ENCODE peak calls at places on chromosomes 6 and 20, in five cellular contexts. One of them, this sample, is unnamed.

GRCh38 chr6:49551126-49551865 is 828 bp downstream of the C6orf141 start:
- DNase-seq in lower lobe of right lung: no peak
- DNase-seq in colonic mucosa: peak; percentile 43
- DNase-seq in heart left ventricle: no peak
- DNase-seq in heart right ventricle: no peak
- DNase-seq in this sample: peak; percentile 59

GRCh38 chr6:37372116-37372515 is 18.3 kb downstream of the RNF8 start:
- DNase-seq in lower lobe of right lung: no peak
- DNase-seq in colonic mucosa: no peak
- DNase-seq in heart left ventricle: no peak
- DNase-seq in heart right ventricle: no peak
- DNase-seq in this sample: no peak

GRCh38 chr6:36350082-36350481 is 13.4 kb upstream of the BNIP5 start:
- DNase-seq in lower lobe of right lung: no peak
- DNase-seq in colonic mucosa: no peak
- DNase-seq in heart left ventricle: no peak
- DNase-seq in heart right ventricle: no peak
- DNase-seq in this sample: no peak

GRCh38 chr6:125994659-125995488 is 8.5 kb downstream of the TRMT11 start:
- DNase-seq in lower lobe of right lung: no peak
- DNase-seq in colonic mucosa: no peak
- DNase-seq in heart left ventricle: no peak
- DNase-seq in heart right ventricle: no peak
- DNase-seq in this sample: no peak

GRCh38 chr6:47698342-47698787 is at the start of gene ADGRF4:
- DNase-seq in lower lobe of right lung: no peak
- DNase-seq in colonic mucosa: peak; percentile 45
- DNase-seq in heart left ventricle: no peak
- DNase-seq in heart right ventricle: no peak
- DNase-seq in this sample: peak; percentile 21

GRCh38 chr6:3138341-3138740 is 19.0 kb downstream of the TUBB2A start:
- DNase-seq in lower lobe of right lung: no peak
- DNase-seq in colonic mucosa: no peak
- DNase-seq in heart left ventricle: no peak
- DNase-seq in heart right ventricle: no peak
- DNase-seq in this sample: no peak

GRCh38 chr6:2940010-2940850 is 31.1 kb downstream of the SERPINB6 start:
- DNase-seq in lower lobe of right lung: peak; percentile 49
- DNase-seq in colonic mucosa: peak; percentile 21
- DNase-seq in heart left ventricle: no peak
- DNase-seq in heart right ventricle: no peak
- DNase-seq in this sample: no peak

GRCh38 chr6:24960991-24961475 is 25.3 kb upstream of the RIPOR2 start:
- DNase-seq in lower lobe of right lung: no peak
- DNase-seq in colonic mucosa: no peak
- DNase-seq in heart left ventricle: no peak
- DNase-seq in heart right ventricle: no peak
- DNase-seq in this sample: no peak

GRCh38 chr6:148999921-149000589 is 253.2 kb downstream of the UST start:
- DNase-seq in lower lobe of right lung: peak; percentile 57
- DNase-seq in colonic mucosa: peak; percentile 32
- DNase-seq in heart left ventricle: peak; percentile 88
- DNase-seq in heart right ventricle: peak; percentile 61
- DNase-seq in this sample: no peak

GRCh38 chr6:43120101-43120730 is 44.1 kb downstream of the PTK7 start:
- DNase-seq in lower lobe of right lung: no peak
- DNase-seq in colonic mucosa: no peak
- DNase-seq in heart left ventricle: no peak
- DNase-seq in heart right ventricle: no peak
- DNase-seq in this sample: peak; percentile 6
- H3K4me1 ChIP-seq in lower lobe of right lung: peaks cover 57% of the 10 kb centered on the region
- H3K4me1 ChIP-seq in colonic mucosa: no peaks in the 10 kb centered on the region
- H3K4me1 ChIP-seq in heart left ventricle: peaks cover 27% of the 10 kb centered on the region
- H3K4me1 ChIP-seq in heart right ventricle: peaks cover 13% of the 10 kb centered on the region
- H3K4me1 ChIP-seq in this sample: no peaks in the 10 kb centered on the region

GRCh38 chr6:142870787-142871371 is 74.1 kb downstream of the HIVEP2 start:
- DNase-seq in lower lobe of right lung: no peak
- DNase-seq in colonic mucosa: no peak
- DNase-seq in heart left ventricle: no peak
- DNase-seq in heart right ventricle: no peak
- DNase-seq in this sample: no peak

GRCh38 chr6:142867988-142868818 is 76.8 kb downstream of the HIVEP2 start:
- DNase-seq in lower lobe of right lung: no peak
- DNase-seq in colonic mucosa: no peak
- DNase-seq in heart left ventricle: no peak
- DNase-seq in heart right ventricle: no peak
- DNase-seq in this sample: no peak

GRCh38 chr6:142867355-142867801 is 77.6 kb downstream of the HIVEP2 start:
- DNase-seq in lower lobe of right lung: no peak
- DNase-seq in colonic mucosa: no peak
- DNase-seq in heart left ventricle: no peak
- DNase-seq in heart right ventricle: no peak
- DNase-seq in this sample: no peak

GRCh38 chr6:142871910-142872331 is 73.1 kb downstream of the HIVEP2 start:
- DNase-seq in lower lobe of right lung: no peak
- DNase-seq in colonic mucosa: peak; percentile 58
- DNase-seq in heart left ventricle: no peak
- DNase-seq in heart right ventricle: no peak
- DNase-seq in this sample: no peak

DNA sequence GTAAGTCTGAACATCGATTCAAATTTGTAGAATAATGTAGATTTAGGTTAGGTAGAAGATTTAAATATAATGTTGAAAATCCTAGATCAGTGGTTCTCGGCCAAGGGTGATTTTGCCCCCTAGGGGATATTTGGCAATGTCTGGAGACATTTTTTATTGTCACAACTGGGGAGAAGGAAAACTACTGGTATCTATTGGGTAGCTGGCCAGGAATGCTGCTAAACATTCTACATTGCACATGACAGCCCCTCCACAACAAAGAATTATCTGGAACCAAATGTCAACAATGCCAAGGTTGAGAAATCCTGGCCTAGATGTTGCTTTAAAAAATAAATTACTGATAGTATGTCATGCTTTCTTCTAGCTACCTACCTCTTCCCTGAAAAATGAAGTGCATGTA is 76.1 kb downstream of the HIVEP2 start:
- DNase-seq in lower lobe of right lung: no peak
- DNase-seq in colonic mucosa: no peak
- DNase-seq in heart left ventricle: no peak
- DNase-seq in heart right ventricle: no peak
- DNase-seq in this sample: no peak
- TF ChIP-seq CTCF in lower lobe of right lung: no peak
- TF ChIP-seq CTCF in colonic mucosa: no peak
- TF ChIP-seq CTCF in heart left ventricle: no peak
- TF ChIP-seq CTCF in heart right ventricle: no peak
- TF ChIP-seq CTCF in this sample: no peak

GRCh38 chr6:44627879-44628271 is 240.4 kb downstream of the CDC5L start:
- DNase-seq in lower lobe of right lung: no peak
- DNase-seq in colonic mucosa: no peak
- DNase-seq in heart left ventricle: no peak
- DNase-seq in heart right ventricle: no peak
- DNase-seq in this sample: no peak
- H3K4me1 ChIP-seq in lower lobe of right lung: no peaks in the 10 kb centered on the region
- H3K4me1 ChIP-seq in colonic mucosa: peaks cover 4% of the 10 kb centered on the region
- H3K4me1 ChIP-seq in heart left ventricle: no peaks in the 10 kb centered on the region
- H3K4me1 ChIP-seq in heart right ventricle: no peaks in the 10 kb centered on the region
- H3K4me1 ChIP-seq in this sample: peaks cover 3% of the 10 kb centered on the region

GRCh38 chr6:39793528-39793927 is 1.4 kb downstream of the DAAM2 start:
- DNase-seq in lower lobe of right lung: no peak
- DNase-seq in colonic mucosa: no peak
- DNase-seq in heart left ventricle: no peak
- DNase-seq in heart right ventricle: no peak
- DNase-seq in this sample: no peak
- TF ChIP-seq CTCF in lower lobe of right lung: no peak
- TF ChIP-seq CTCF in colonic mucosa: no peak
- TF ChIP-seq CTCF in heart left ventricle: no peak
- TF ChIP-seq CTCF in heart right ventricle: no peak
- TF ChIP-seq CTCF in this sample: no peak

GRCh38 chr20:45780159-45780558 is 11.5 kb downstream of the WFDC3 start:
- DNase-seq in lower lobe of right lung: no peak
- DNase-seq in colonic mucosa: no peak
- DNase-seq in heart left ventricle: no peak
- DNase-seq in heart right ventricle: no peak
- DNase-seq in this sample: no peak

GRCh38 chr20:45779011-45779915 is 12.4 kb downstream of the WFDC3 start:
- DNase-seq in lower lobe of right lung: peak; percentile 89
- DNase-seq in colonic mucosa: peak; percentile 90
- DNase-seq in heart left ventricle: peak; percentile 81
- DNase-seq in heart right ventricle: peak; percentile 64
- DNase-seq in this sample: peak; percentile 88

GRCh38 chr20:45774933-45775332 is 16.8 kb downstream of the WFDC3 start:
- DNase-seq in lower lobe of right lung: no peak
- DNase-seq in colonic mucosa: no peak
- DNase-seq in heart left ventricle: no peak
- DNase-seq in heart right ventricle: no peak
- DNase-seq in this sample: peak; percentile 54

GRCh38 chr20:45775411-45775810 is 16.3 kb downstream of the WFDC3 start:
- DNase-seq in lower lobe of right lung: no peak
- DNase-seq in colonic mucosa: no peak
- DNase-seq in heart left ventricle: no peak
- DNase-seq in heart right ventricle: no peak
- DNase-seq in this sample: no peak

DNA sequence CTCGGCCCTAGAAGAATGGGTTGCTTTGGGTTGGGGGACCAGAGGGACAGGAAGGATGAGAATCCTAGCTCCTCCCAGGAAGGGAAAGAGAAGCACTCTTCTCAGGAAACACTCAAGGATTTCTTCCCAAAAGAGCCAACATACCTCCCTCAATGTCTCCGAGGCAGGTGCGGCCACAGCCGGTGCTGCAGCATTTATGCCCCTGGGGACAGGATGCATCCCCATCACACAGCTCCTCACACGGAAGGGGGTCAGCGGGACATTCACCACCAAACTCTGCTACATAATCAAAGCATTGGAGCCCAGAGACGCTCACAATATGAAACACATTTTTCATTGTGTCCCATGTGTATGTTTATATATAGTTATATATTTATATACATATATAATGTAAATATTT is 14.8 kb downstream of the WFDC3 start:
- DNase-seq in lower lobe of right lung: no peak
- DNase-seq in colonic mucosa: no peak
- DNase-seq in heart left ventricle: no peak
- DNase-seq in heart right ventricle: no peak
- DNase-seq in this sample: no peak
- H3K4me1 ChIP-seq in lower lobe of right lung: peaks cover 24% of the 10 kb centered on the region
- H3K4me1 ChIP-seq in colonic mucosa: peaks cover 9% of the 10 kb centered on the region
- H3K4me1 ChIP-seq in heart left ventricle: peaks cover 14% of the 10 kb centered on the region
- H3K4me1 ChIP-seq in heart right ventricle: no peaks in the 10 kb centered on the region
- H3K4me1 ChIP-seq in this sample: peaks cover 27% of the 10 kb centered on the region

DNA sequence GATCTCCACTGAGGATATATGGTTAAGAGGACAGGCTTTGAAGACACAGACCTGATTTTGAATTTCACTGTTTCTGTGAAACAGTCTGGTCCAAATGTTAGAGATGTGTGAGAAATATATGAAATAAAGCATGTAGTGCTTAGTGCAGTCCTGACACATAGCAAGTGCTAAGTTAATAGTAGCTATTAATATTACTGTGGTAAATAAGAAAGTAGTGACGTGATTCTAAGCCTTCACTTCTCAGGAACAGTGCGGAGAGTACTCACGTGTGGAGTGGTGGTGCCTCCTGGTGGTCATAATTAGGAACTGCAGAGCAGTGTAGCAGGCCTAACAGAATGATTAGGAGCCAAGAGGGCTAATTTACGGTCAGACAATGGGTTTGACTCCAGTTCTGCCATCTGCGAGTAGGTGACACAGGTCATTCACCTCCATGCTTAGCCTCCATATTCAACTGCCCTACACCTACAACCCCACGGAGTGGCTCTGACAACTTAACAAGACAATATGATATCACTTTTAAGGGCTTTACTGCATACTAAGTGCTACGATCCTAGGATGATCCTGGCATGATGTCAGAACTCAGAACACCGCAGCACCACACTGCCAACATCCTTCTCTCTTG is 106.2 kb downstream of the JPH2 start:
- DNase-seq in lower lobe of right lung: no peak
- DNase-seq in colonic mucosa: peak; percentile 83
- DNase-seq in heart left ventricle: peak; percentile 59
- DNase-seq in heart right ventricle: peak; percentile 52
- DNase-seq in this sample: peak; percentile 73
- TF ChIP-seq CTCF in lower lobe of right lung: peak; percentile 99
- TF ChIP-seq CTCF in colonic mucosa: peak; percentile 99
- TF ChIP-seq CTCF in heart left ventricle: peak; percentile 99
- TF ChIP-seq CTCF in heart right ventricle: peak; percentile 97
- TF ChIP-seq CTCF in this sample: peak; percentile 89

GRCh38 chr20:51510961-51511360 is 31.6 kb downstream of the NFATC2 start:
- DNase-seq in lower lobe of right lung: no peak
- DNase-seq in colonic mucosa: no peak
- DNase-seq in heart left ventricle: no peak
- DNase-seq in heart right ventricle: no peak
- DNase-seq in this sample: no peak
- H3K4me1 ChIP-seq in lower lobe of right lung: no peaks in the 10 kb centered on the region
- H3K4me1 ChIP-seq in colonic mucosa: no peaks in the 10 kb centered on the region
- H3K4me1 ChIP-seq in heart left ventricle: peaks cover 9% of the 10 kb centered on the region
- H3K4me1 ChIP-seq in heart right ventricle: no peaks in the 10 kb centered on the region
- H3K4me1 ChIP-seq in this sample: no peaks in the 10 kb centered on the region

GRCh38 chr6:10441004-10441654 is 26.3 kb upstream of the TFAP2A start:
- DNase-seq in lower lobe of right lung: no peak
- DNase-seq in colonic mucosa: no peak
- DNase-seq in heart left ventricle: no peak
- DNase-seq in heart right ventricle: no peak
- DNase-seq in this sample: no peak
- TF ChIP-seq CTCF in lower lobe of right lung: no peak
- TF ChIP-seq CTCF in colonic mucosa: no peak
- TF ChIP-seq CTCF in heart left ventricle: no peak
- TF ChIP-seq CTCF in heart right ventricle: no peak
- TF ChIP-seq CTCF in this sample: no peak

DNA sequence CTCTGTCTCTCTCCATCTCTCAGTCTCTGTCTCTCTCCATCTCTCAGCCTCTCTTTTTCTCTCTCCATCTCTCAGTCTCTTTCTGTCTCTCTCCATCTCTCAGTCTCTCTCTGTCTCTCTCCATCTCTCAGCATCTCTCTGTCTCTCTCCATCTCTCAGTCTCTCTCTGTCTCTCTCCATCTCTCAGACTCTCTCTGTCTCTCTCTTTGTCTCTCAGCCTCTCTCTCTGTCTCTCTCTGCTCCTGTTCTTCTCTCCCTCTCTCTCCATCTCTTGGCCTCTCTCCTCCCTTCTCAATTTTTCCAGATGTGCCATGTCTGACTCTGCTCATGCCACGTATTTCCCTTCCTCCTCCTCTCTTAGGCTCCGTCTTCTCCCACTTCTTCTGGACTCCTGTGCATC is 72.7 kb downstream of the SRC start:
- DNase-seq in lower lobe of right lung: no peak
- DNase-seq in colonic mucosa: no peak
- DNase-seq in heart left ventricle: no peak
- DNase-seq in heart right ventricle: no peak
- DNase-seq in this sample: no peak
- H3K4me1 ChIP-seq in lower lobe of right lung: no peaks in the 10 kb centered on the region
- H3K4me1 ChIP-seq in colonic mucosa: no peaks in the 10 kb centered on the region
- H3K4me1 ChIP-seq in heart left ventricle: no peaks in the 10 kb centered on the region
- H3K4me1 ChIP-seq in heart right ventricle: no peaks in the 10 kb centered on the region
- H3K4me1 ChIP-seq in this sample: no peaks in the 10 kb centered on the region